ENCODE peak calls at places on chromosomes 16 and 17, in five cellular contexts. J is left colon, F is tibial artery, V is AG20443, L is naive B cell. D is an unnamed sample.

GRCh38 chr17:36498560-36499300 is 12.2 kb downstream of the ZNHIT3 start:
- DNase-seq in J (no peak), L (no peak), F (peak; percentile 39), V (peak; percentile 3), D (no peak)

GRCh38 chr17:61806081-61806828 is 57.1 kb downstream of the BRIP1 start:
- DNase-seq in V (no peak), J (no peak), F (no peak), L (no peak), D (peak; percentile 12)

GRCh38 chr16:58497468-58497867 is 2.5 kb upstream of the NDRG4 start:
- DNase-seq in J (no peak), V (no peak), F (peak; percentile 11), L (no peak), D (no peak)

GRCh38 chr16:66959645-66960177 is 1.4 kb upstream of the CES3 start:
- DNase-seq in J (peak; percentile 53), L (no peak), V (no peak), F (no peak), D (no peak)

GRCh38 chr17:56165017-56165720 is 11.9 kb downstream of the ANKFN1 start:
- DNase-seq in V (peak; percentile 19), F (no peak), J (no peak), L (no peak), D (no peak)

GRCh38 chr16:62068747-62069146 is 32.5 kb upstream of the CDH8 start:
- DNase-seq in J (no peak), L (no peak), V (no peak), F (no peak), D (peak; percentile 11)

GRCh38 chr16:31177136-31177535 is 2.8 kb upstream of the FUS start:
- DNase-seq in L (no peak), V (no peak), J (no peak), F (no peak), D (peak; percentile 48)

GRCh38 chr17:2996938-2997670 is 66.3 kb downstream of the OR1D5 start:
- DNase-seq in V (no peak), J (no peak), F (peak; percentile 48), L (no peak), D (no peak)

GRCh38 chr16:19505600-19506303 is 16.1 kb downstream of the GDE1 start:
- DNase-seq in F (no peak), V (no peak), J (no peak), L (no peak), D (no peak)

GRCh38 chr16:50453446-50453845 is 84.7 kb upstream of the BRD7 start:
- DNase-seq in J (no peak), L (no peak), F (no peak), V (no peak), D (no peak)

GRCh38 chr16:65094009-65094408 is 27.9 kb downstream of the CDH11 start:
- DNase-seq in J (no peak), F (no peak), V (no peak), L (no peak), D (no peak)

GRCh38 chr16:81313731-81314602 is 795 bp upstream of the GAN start:
- DNase-seq in L (no peak), J (no peak), V (no peak), F (no peak), D (no peak)

GRCh38 chr16:65773319-65773874 is 593.1 kb upstream of the CDH5 start:
- DNase-seq in V (no peak), F (no peak), J (no peak), L (no peak), D (no peak)

GRCh38 chr17:80678621-80679020 is 134.0 kb downstream of the RPTOR start:
- DNase-seq in V (peak; percentile 25), L (no peak), F (peak; percentile 48), J (no peak), D (no peak)

GRCh38 chr17:68600881-68601564 is at the start of gene FAM20A:
- DNase-seq in F (no peak), L (no peak), V (peak; percentile 64), J (peak; percentile 26), D (no peak)

GRCh38 chr17:72996791-72997190 is 95.7 kb downstream of the SLC39A11 start:
- DNase-seq in V (no peak), F (no peak), L (no peak), J (no peak), D (no peak)

GRCh38 chr16:31477220-31478216 is 5.4 kb upstream of the SLC5A2 start:
- DNase-seq in J (peak; percentile 93), L (peak; percentile 21), V (no peak), F (no peak), D (peak; percentile 13)

GRCh38 chr17:81131486-81132196 is 33.7 kb upstream of the PVALEF start:
- DNase-seq in J (peak; percentile 48), V (no peak), L (no peak), F (no peak), D (no peak)

GRCh38 chr16:5900046-5900445 is 802.5 kb upstream of the EEF2KMT start:
- DNase-seq in F (no peak), V (no peak), L (no peak), J (no peak), D (no peak)

GRCh38 chr16:30004811-30005242 is 6.0 kb downstream of the DOC2A start:
- DNase-seq in F (no peak), J (no peak), V (no peak), L (no peak), D (no peak)

D was measured in AML-193.